ENCODE peak calls at places on chromosomes 2 and 18, in seven cellular contexts. O is NCI-H1105; Y is effector memory CD8-positive, alpha-beta T cell; Z is HEK293T; J is progenitor cell of endocrine pancreas; C is stimulated activated CD4-positive, alpha-beta T cell treated with anti-CD3 and anti-CD28 coated beads, Interleukin-1b, Interleukin-23, amount 100 ng/mL, for 48 hours; N is coronary artery. R is an unnamed sample.

GRCh38 chr2:207926133-207927076 is 98.9 kb downstream of the PLEKHM3 start:
- DNase-seq in J (no peak), C (no peak), Y (no peak), Z (peak), N (no peak), O (no peak), R (no peak)

GRCh38 chr2:241193276-241193675 is 4.8 kb downstream of the ANO7 start:
- DNase-seq in O (no peak), N (no peak), C (no peak), J (no peak), Y (no peak), Z (no peak), R (no peak)

GRCh38 chr2:27776097-27776496 is 4.6 kb downstream of the MRPL33 start:
- DNase-seq in J (no peak), O (no peak), Y (no peak), Z (no peak), N (no peak), C (no peak), R (no peak)

GRCh38 chr2:21422050-21422449 is 298.3 kb downstream of the TDRD15 start:
- DNase-seq in C (peak), Y (no peak), J (no peak), Z (peak), O (no peak), N (no peak), R (peak)

GRCh38 chr2:165239230-165239629 is at the start of gene SCN2A:
- DNase-seq in O (peak), C (no peak), Z (peak), J (no peak), N (no peak), Y (no peak), R (peak)

GRCh38 chr18:74644713-74645112 is 47.0 kb downstream of the ZNF407 start:
- DNase-seq in J (no peak), N (no peak), O (no peak), Y (no peak), C (no peak), Z (no peak), R (no peak)

GRCh38 chr2:73386894-73387636 is 1.4 kb downstream of the ALMS1 start:
- DNase-seq in O (no peak), Z (no peak), Y (no peak), C (no peak), J (no peak), N (no peak), R (no peak)

GRCh38 chr2:21333694-21334093 is 209.9 kb downstream of the TDRD15 start:
- DNase-seq in J (no peak), Y (no peak), O (no peak), Z (no peak), C (no peak), N (no peak), R (no peak)

GRCh38 chr2:7744827-7745226 is 827.6 kb downstream of the RNF144A start:
- DNase-seq in J (no peak), C (peak), O (no peak), Y (peak), Z (no peak), N (no peak), R (no peak)

GRCh38 chr2:218394298-218395089 is 5.2 kb upstream of the CTDSP1 start:
- DNase-seq in O (no peak), Z (no peak), Y (no peak), C (no peak), N (peak), J (no peak), R (no peak)

GRCh38 chr2:79359419-79359818 is 153.4 kb upstream of the CTNNA2 start:
- DNase-seq in N (no peak), Y (no peak), Z (no peak), O (no peak), C (no peak), J (no peak), R (no peak)

GRCh38 chr2:64462940-64463339 is 9.0 kb downstream of the LGALSL start:
- DNase-seq in O (no peak), C (no peak), J (no peak), Y (no peak), Z (no peak), N (no peak), R (no peak)

GRCh38 chr2:109057686-109058085 is 68.7 kb upstream of the EDAR start:
- DNase-seq in Y (no peak), Z (no peak), J (no peak), O (no peak), N (no peak), C (no peak), R (no peak)

GRCh38 chr18:4353853-4354418 is 101.2 kb downstream of the DLGAP1 start:
- DNase-seq in J (no peak), O (no peak), Y (no peak), N (no peak), C (no peak), Z (no peak), R (no peak)

GRCh38 chr2:207467716-207468347 is 61.9 kb upstream of the CREB1 start:
- DNase-seq in Z (no peak), Y (no peak), J (no peak), O (no peak), N (no peak), C (no peak), R (no peak)

GRCh38 chr2:239583171-239583878 is 182.5 kb upstream of the HDAC4 start:
- DNase-seq in Z (no peak), N (no peak), O (no peak), C (no peak), J (no peak), Y (no peak), R (no peak)

GRCh38 chr2:20184067-20184938 is 40.6 kb downstream of the SDC1 start:
- DNase-seq in Y (no peak), N (no peak), O (no peak), C (no peak), Z (no peak), J (no peak), R (no peak)

GRCh38 chr2:30880516-30880915 is 73.3 kb upstream of the CAPN13 start:
- DNase-seq in Y (no peak), J (no peak), N (no peak), Z (no peak), C (no peak), O (no peak), R (no peak)

R was measured in endothelial cell.